ENCODE peak calls at places on chromosome 6, in seven cellular contexts. X is HFFc6, Y is GM23338, P is fibroblast of pulmonary artery, D is GM12865, Z is HepG2, E is ovary. N is an unnamed sample.

GRCh38 chr6:139583420-139583819 is 209.0 kb upstream of the CITED2 start:
- DNase-seq in X (peak), Y (no peak), P (peak), D (no peak), Z (peak), E (no peak), N (no peak)

GRCh38 chr6:33912177-33912576 is 108.4 kb upstream of the MLN start:
- DNase-seq in X (no peak), Y (no peak), P (no peak), D (no peak), Z (no peak), E (no peak), N (no peak)

GRCh38 chr6:108733706-108734105 is 114.5 kb upstream of the ARMC2 start:
- DNase-seq in X (no peak), Y (no peak), P (no peak), D (no peak), Z (no peak), E (no peak), N (no peak)

GRCh38 chr6:16804515-16805161 is 43.4 kb upstream of the ATXN1 start:
- DNase-seq in X (no peak), Y (no peak), P (no peak), D (no peak), Z (no peak), E (no peak), N (no peak)

GRCh38 chr6:72952808-72953630 is 272.3 kb downstream of the KHDC1L start:
- DNase-seq in X (peak), Y (no peak), P (peak), D (no peak), Z (no peak), E (no peak), N (no peak)

GRCh38 chr6:166639921-166640320 is 12.9 kb upstream of the RPS6KA2 start:
- DNase-seq in X (no peak), Y (no peak), P (no peak), D (no peak), Z (no peak), E (no peak), N (no peak)

GRCh38 chr6:53986721-53987526 is 124.3 kb upstream of the MLIP start:
- DNase-seq in X (peak), Y (peak), P (peak), D (no peak), Z (no peak), E (no peak), N (peak)

GRCh38 chr6:53103993-53104675 is 38.9 kb downstream of the FBXO9 start:
- DNase-seq in X (peak), Y (peak), P (peak), D (no peak), Z (peak), E (no peak), N (no peak)

GRCh38 chr6:38775870-38776269 is 60.8 kb downstream of the DNAH8 start:
- DNase-seq in X (no peak), Y (no peak), P (no peak), D (peak), Z (no peak), E (no peak), N (no peak)

GRCh38 chr6:3451498-3451897 is 5.4 kb downstream of the SLC22A23 start:
- DNase-seq in X (no peak), Y (no peak), P (peak), D (no peak), Z (no peak), E (no peak), N (no peak)

GRCh38 chr6:111534366-111534765 is 51.3 kb upstream of the REV3L start:
- DNase-seq in X (no peak), Y (no peak), P (peak), D (no peak), Z (no peak), E (peak), N (no peak)

GRCh38 chr6:45690846-45691245 is 313.1 kb upstream of the SUPT3H start:
- DNase-seq in X (peak), Y (no peak), P (no peak), D (no peak), Z (no peak), E (no peak), N (no peak)

GRCh38 chr6:33189164-33189563 is 3.1 kb downstream of the COL11A2 start:
- DNase-seq in X (no peak), Y (no peak), P (no peak), D (no peak), Z (no peak), E (no peak), N (no peak)

GRCh38 chr6:148203970-148204369 is 138.7 kb upstream of the SASH1 start:
- DNase-seq in X (no peak), Y (no peak), P (peak), D (peak), Z (no peak), E (no peak), N (no peak)

GRCh38 chr6:128172752-128173151 is 271.9 kb upstream of the THEMIS start:
- DNase-seq in X (no peak), Y (no peak), P (no peak), D (no peak), Z (no peak), E (no peak), N (no peak)

GRCh38 chr6:40037271-40037670 is 103.0 kb upstream of the MOCS1 start:
- DNase-seq in X (no peak), Y (no peak), P (no peak), D (no peak), Z (no peak), E (no peak), N (no peak)

GRCh38 chr6:43378631-43379030 is 9.2 kb upstream of the ZNF318 start:
- DNase-seq in X (no peak), Y (no peak), P (no peak), D (no peak), Z (no peak), E (no peak), N (no peak)

GRCh38 chr6:149451361-149452061 is 33.3 kb downstream of the ZC3H12D start:
- DNase-seq in X (no peak), Y (peak), P (no peak), D (no peak), Z (no peak), E (no peak), N (no peak)

GRCh38 chr6:33456156-33456555 is 1.8 kb downstream of the ZBTB9 start:
- DNase-seq in X (no peak), Y (no peak), P (no peak), D (no peak), Z (no peak), E (no peak), N (no peak)

GRCh38 chr6:11209941-11210340 is 22.5 kb downstream of the NEDD9 start:
- DNase-seq in X (no peak), Y (peak), P (peak), D (no peak), Z (no peak), E (no peak), N (no peak)

GRCh38 chr6:140653985-140654384 is 1279.5 kb upstream of the CITED2 start:
- DNase-seq in X (no peak), Y (no peak), P (no peak), D (no peak), Z (no peak), E (no peak), N (no peak)

GRCh38 chr6:3805448-3806123 is 43.6 kb upstream of the FAM50B start:
- DNase-seq in X (peak), Y (no peak), P (peak), D (no peak), Z (peak), E (no peak), N (no peak)

GRCh38 chr6:44676826-44677433 is 289.4 kb downstream of the CDC5L start:
- DNase-seq in X (no peak), Y (no peak), P (no peak), D (no peak), Z (no peak), E (no peak), N (no peak)

GRCh38 chr6:147677647-147678046 is 169.2 kb downstream of the SAMD5 start:
- DNase-seq in X (no peak), Y (no peak), P (no peak), D (no peak), Z (no peak), E (no peak), N (no peak)

GRCh38 chr6:5082487-5083306 is 2.4 kb upstream of the PPP1R3G start:
- DNase-seq in X (peak), Y (no peak), P (peak), D (no peak), Z (peak), E (no peak), N (peak)

GRCh38 chr6:105310371-105310770 is 92.5 kb downstream of the PREP start:
- DNase-seq in X (no peak), Y (no peak), P (no peak), D (no peak), Z (no peak), E (no peak), N (no peak)

GRCh38 chr6:169950558-169950957 is 199.1 kb downstream of the ERMARD start:
- DNase-seq in X (no peak), Y (no peak), P (peak), D (peak), Z (no peak), E (no peak), N (no peak)

GRCh38 chr6:43496370-43497128 is 13.6 kb downstream of the LRRC73 start:
- DNase-seq in X (peak), Y (peak), P (peak), D (peak), Z (peak), E (no peak), N (no peak)

GRCh38 chr6:33696076-33696475 is 15.4 kb downstream of the UQCC2 start:
- DNase-seq in X (no peak), Y (no peak), P (no peak), D (no peak), Z (no peak), E (no peak), N (no peak)

GRCh38 chr6:44446626-44447297 is 59.3 kb downstream of the CDC5L start:
- DNase-seq in X (peak), Y (no peak), P (peak), D (no peak), Z (peak), E (no peak), N (no peak)

GRCh38 chr6:22830463-22830862 is 261.1 kb downstream of the HDGFL1 start:
- DNase-seq in X (no peak), Y (no peak), P (no peak), D (no peak), Z (no peak), E (no peak), N (no peak)

GRCh38 chr6:26521485-26522391 is 16.4 kb upstream of the HMGN4 start:
- DNase-seq in X (peak), Y (peak), P (peak), D (peak), Z (no peak), E (peak), N (peak)

GRCh38 chr6:134477991-134478635 is 160.2 kb upstream of the SGK1 start:
- DNase-seq in X (no peak), Y (no peak), P (peak), D (no peak), Z (no peak), E (no peak), N (no peak)

GRCh38 chr6:56314683-56315523 is 67.5 kb upstream of the COL21A1 start:
- DNase-seq in X (peak), Y (peak), P (peak), D (peak), Z (peak), E (no peak), N (no peak)

GRCh38 chr6:157428418-157429202 is 47.6 kb downstream of the ZDHHC14 start:
- DNase-seq in X (peak), Y (peak), P (no peak), D (no peak), Z (peak), E (no peak), N (no peak)

GRCh38 chr6:156790711-156791110 is 13.5 kb downstream of the ARID1B start:
- DNase-seq in X (no peak), Y (no peak), P (no peak), D (no peak), Z (no peak), E (no peak), N (no peak)

GRCh38 chr6:87658516-87658915 is 43.5 kb downstream of the AKIRIN2 start:
- DNase-seq in X (no peak), Y (no peak), P (peak), D (no peak), Z (no peak), E (no peak), N (no peak)

DNA sequence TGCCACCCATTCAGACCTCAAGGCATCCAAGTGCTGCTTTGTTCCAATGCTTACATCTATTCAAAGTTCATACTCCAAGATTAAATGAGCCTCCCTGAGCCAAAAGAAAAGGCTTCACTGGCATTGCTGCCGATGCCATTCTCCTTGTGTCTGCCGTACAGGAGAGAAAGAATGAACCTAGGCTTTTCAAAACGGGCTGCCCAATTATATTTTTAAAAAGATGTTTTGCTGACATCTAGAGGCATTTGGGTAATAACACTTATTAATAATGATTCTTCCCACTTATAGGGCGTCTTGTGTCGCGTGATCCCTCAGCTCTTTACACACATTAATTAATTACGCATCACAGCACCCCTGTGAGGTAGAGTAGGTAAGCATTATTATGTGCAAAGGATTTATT is 545.6 kb downstream of the PKHD1 start:
- DNase-seq in X (no peak), Y (no peak), P (no peak), D (no peak), Z (no peak), E (no peak), N (no peak)
- TF ChIP-seq CTCF in X (no peak), Y (no peak), P (no peak), D (no peak), Z (peak), E (no peak), N (no peak)

GRCh38 chr6:624979-625378 is 31.9 kb downstream of the HUS1B start:
- DNase-seq in X (peak), Y (peak), P (peak), D (no peak), Z (no peak), E (no peak), N (peak)
- TF ChIP-seq CTCF in X (peak), Y (peak), P (peak), D (no peak), Z (no peak), E (no peak), N (peak)

GRCh38 chr6:152206072-152206818 is 398.8 kb downstream of the ESR1 start:
- DNase-seq in X (peak), Y (peak), P (peak), D (peak), Z (peak), E (no peak), N (no peak)
- TF ChIP-seq CTCF in X (peak), Y (peak), P (peak), D (peak), Z (peak), E (no peak), N (peak)

GRCh38 chr6:142155895-142156757 is 9.1 kb downstream of the VTA1 start:
- DNase-seq in X (no peak), Y (peak), P (peak), D (no peak), Z (peak), E (no peak), N (no peak)
- TF ChIP-seq CTCF in X (peak), Y (peak), P (peak), D (no peak), Z (peak), E (no peak), N (no peak)

DNA sequence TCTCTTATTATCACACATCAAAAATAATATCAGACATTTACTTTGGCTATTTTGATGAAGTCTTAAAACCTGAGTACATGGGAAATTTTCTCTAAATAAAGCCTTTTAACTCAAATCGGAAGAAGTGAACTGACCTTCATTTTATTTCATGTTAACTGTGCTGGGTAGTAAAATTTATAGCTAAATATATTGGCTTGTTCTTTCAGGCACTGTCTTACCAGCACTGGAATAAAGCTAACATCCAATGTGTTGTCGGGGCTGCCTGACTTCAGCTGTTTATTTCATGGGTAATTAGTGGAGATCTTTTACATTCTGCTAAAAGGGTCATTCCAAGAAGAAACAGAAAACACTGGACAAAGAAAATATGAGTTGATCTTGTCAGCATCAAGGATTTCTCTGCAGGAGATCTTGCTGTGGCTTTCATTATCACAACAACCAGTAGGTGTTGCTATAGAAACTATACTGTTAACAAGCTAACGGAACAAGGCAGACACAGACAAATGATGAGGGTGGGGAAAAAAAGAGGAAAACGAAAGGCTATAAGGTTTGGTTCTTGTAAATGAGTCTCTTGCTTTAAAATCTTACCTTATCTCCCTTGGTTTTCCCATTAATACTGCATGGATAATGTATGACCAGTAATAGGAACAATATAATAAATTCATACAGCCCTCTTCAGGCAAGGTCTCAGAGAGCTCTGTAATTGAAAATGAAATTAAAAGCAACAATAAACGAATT is 206.9 kb downstream of the SIM1 start:
- DNase-seq in X (peak), Y (peak), P (peak), D (peak), Z (peak), E (no peak), N (no peak)
- TF ChIP-seq CTCF in X (peak), Y (no peak), P (peak), D (no peak), Z (peak), E (no peak), N (peak)

GRCh38 chr6:51678274-51678673 is 409.1 kb downstream of the PKHD1 start:
- DNase-seq in X (no peak), Y (no peak), P (no peak), D (no peak), Z (no peak), E (no peak), N (no peak)

GRCh38 chr6:51678905-51679620 is 408.4 kb downstream of the PKHD1 start:
- DNase-seq in X (no peak), Y (no peak), P (no peak), D (peak), Z (no peak), E (no peak), N (no peak)

GRCh38 chr6:51675551-51676275 is 411.7 kb downstream of the PKHD1 start:
- DNase-seq in X (no peak), Y (no peak), P (no peak), D (no peak), Z (peak), E (no peak), N (no peak)

GRCh38 chr6:51675020-51675419 is 412.4 kb downstream of the PKHD1 start:
- DNase-seq in X (no peak), Y (no peak), P (no peak), D (no peak), Z (no peak), E (no peak), N (no peak)
- TF ChIP-seq CTCF in X (no peak), Y (no peak), P (no peak), D (no peak), Z (no peak), E (no peak), N (no peak)

GRCh38 chr6:30493643-30494250 is 4.4 kb downstream of the HLA-E start:
- DNase-seq in X (no peak), Y (peak), P (no peak), D (peak), Z (no peak), E (no peak), N (no peak)
- TF ChIP-seq CTCF in X (peak), Y (peak), P (peak), D (peak), Z (peak), E (no peak), N (no peak)